ENCODE peak calls at places on chromosomes 6 and 20, in six cellular contexts. V, N, U, G, Z and I are unnamed samples.
A peak's percentile ranks its signal among the peaks of the same experiment; 100 is the strongest.

GRCh38 chr6:102641426-102641825 is 1247.9 kb downstream of the GRIK2 start:
- DNase-seq in U (no peak), N (no peak), V (no peak), G (no peak), Z (no peak), I (no peak)

GRCh38 chr20:56520180-56520579 is 4.4 kb upstream of the FAM209A start:
- DNase-seq in Z (no peak), V (no peak), N (no peak), G (no peak), U (no peak), I (no peak)

GRCh38 chr6:13573669-13574110 is 711 bp upstream of the SIRT5 start:
- DNase-seq in G (peak; percentile 20), V (no peak), Z (peak; percentile 12), N (no peak), U (no peak), I (no peak)

GRCh38 chr6:101212640-101213039 is 180.9 kb upstream of the GRIK2 start:
- DNase-seq in G (no peak), U (no peak), N (no peak), Z (no peak), V (no peak), I (no peak)

GRCh38 chr6:1756472-1757129 is 146.9 kb downstream of the FOXC1 start:
- DNase-seq in G (no peak), V (no peak), N (no peak), Z (no peak), U (no peak), I (no peak)

GRCh38 chr6:3292431-3293197 is 33.9 kb downstream of the PSMG4 start:
- DNase-seq in V (peak; percentile 18), Z (no peak), G (no peak), N (no peak), U (peak; percentile 51), I (peak; percentile 61)

GRCh38 chr6:149169761-149170359 is 147.7 kb upstream of the TAB2 start:
- DNase-seq in G (peak; percentile 2), U (no peak), V (no peak), Z (no peak), N (no peak), I (no peak)

GRCh38 chr6:47477497-47478232 is at the start of gene CD2AP:
- DNase-seq in V (peak; percentile 87), G (peak; percentile 46), N (no peak), Z (peak; percentile 87), U (peak; percentile 89), I (peak; percentile 97)

GRCh38 chr20:4962257-4962855 is 39.0 kb downstream of the SLC23A2 start:
- DNase-seq in U (no peak), V (no peak), Z (peak; percentile 12), G (no peak), N (no peak), I (no peak)

GRCh38 chr20:41279546-41280225 is 37.8 kb downstream of the ZHX3 start:
- DNase-seq in Z (no peak), V (no peak), N (no peak), G (no peak), U (no peak), I (no peak)

GRCh38 chr6:20366082-20366834 is 35.4 kb upstream of the E2F3 start:
- DNase-seq in N (no peak), G (no peak), U (peak; percentile 59), V (no peak), Z (peak; percentile 14), I (no peak)

GRCh38 chr6:165456327-165456726 is 146.9 kb upstream of the C6orf118 start:
- DNase-seq in Z (no peak), U (no peak), N (no peak), G (no peak), V (no peak), I (no peak)

GRCh38 chr6:170092826-170093225 is 198.1 kb downstream of the DLL1 start:
- DNase-seq in Z (no peak), N (no peak), V (no peak), G (no peak), U (no peak), I (no peak)

GRCh38 chr6:42230320-42231034 is 12.8 kb upstream of the MRPS10 start:
- DNase-seq in N (no peak), U (no peak), V (no peak), G (no peak), Z (no peak), I (no peak)

GRCh38 chr6:28876702-28877101 is 47.1 kb downstream of the TRIM27 start:
- DNase-seq in Z (no peak), V (no peak), G (no peak), U (no peak), N (no peak), I (no peak)